ENCODE peak calls at places on chromosomes 2 and 18, in ten cellular contexts. A is NCI-H1417, P is T-cell, V is GM03348, Z is HCEC 1CT, R is transverse colon, I is SK-N-SH, N is H7, Y is endothelial cell, D is EL. W is an unnamed sample.

GRCh38 chr2:72859831-72860262 is 27.4 kb upstream of the SPR start:
- DNase-seq in A (peak), P (peak), V (peak), Z (peak), R (peak), I (peak), N (peak), Y (peak), D (peak), W (peak)

GRCh38 chr18:70423988-70424387 is 135.1 kb downstream of the SOCS6 start:
- DNase-seq in A (no peak), P (no peak), V (peak), Z (no peak), R (peak), I (no peak), N (no peak), Y (no peak), D (no peak), W (peak)

GRCh38 chr2:236177604-236177966 is 9.4 kb upstream of the GBX2 start:
- DNase-seq in A (peak), P (no peak), V (no peak), Z (peak), R (peak), I (peak), N (peak), Y (peak), D (peak), W (no peak)

GRCh38 chr2:201769664-201770373 is 10.9 kb downstream of the ALS2 start:
- DNase-seq in A (no peak), P (no peak), V (peak), Z (no peak), R (no peak), I (peak), N (no peak), Y (no peak), D (peak), W (no peak)

GRCh38 chr2:119598576-119598975 is 54.3 kb downstream of the CFAP221 start:
- DNase-seq in A (peak), P (no peak), V (no peak), Z (no peak), R (no peak), I (peak), N (no peak), Y (no peak), D (no peak), W (no peak)

GRCh38 chr18:39450958-39451357 is 1885.4 kb upstream of the CELF4 start:
- DNase-seq in A (no peak), P (no peak), V (no peak), Z (no peak), R (no peak), I (no peak), N (no peak), Y (no peak), D (no peak), W (no peak)

GRCh38 chr2:192228685-192229084 is 34.0 kb upstream of the TMEFF2 start:
- DNase-seq in A (no peak), P (no peak), V (no peak), Z (peak), R (no peak), I (no peak), N (no peak), Y (no peak), D (peak), W (no peak)

GRCh38 chr2:136235451-136236418 is 117.8 kb upstream of the CXCR4 start:
- DNase-seq in A (no peak), P (no peak), V (no peak), Z (peak), R (no peak), I (no peak), N (no peak), Y (no peak), D (peak), W (no peak)

GRCh38 chr2:166256902-166257301 is 118.8 kb downstream of the SCN9A start:
- DNase-seq in A (no peak), P (no peak), V (no peak), Z (no peak), R (no peak), I (no peak), N (no peak), Y (no peak), D (no peak), W (no peak)

GRCh38 chr2:32841931-32842898 is 104.5 kb upstream of the LTBP1 start:
- DNase-seq in A (no peak), P (no peak), V (no peak), Z (no peak), R (no peak), I (no peak), N (no peak), Y (no peak), D (no peak), W (no peak)

GRCh38 chr2:149448315-149448714 is 117.9 kb downstream of the LYPD6 start:
- DNase-seq in A (no peak), P (no peak), V (no peak), Z (no peak), R (no peak), I (no peak), N (peak), Y (no peak), D (no peak), W (no peak)

GRCh38 chr2:233817305-233817980 is 36.9 kb downstream of the HJURP start:
- DNase-seq in A (no peak), P (no peak), V (no peak), Z (no peak), R (no peak), I (no peak), N (no peak), Y (no peak), D (no peak), W (no peak)

GRCh38 chr2:199987586-199987985 is 32.2 kb downstream of the MAIP1 start:
- DNase-seq in A (no peak), P (no peak), V (no peak), Z (no peak), R (no peak), I (no peak), N (no peak), Y (no peak), D (no peak), W (no peak)

GRCh38 chr2:43812947-43813346 is 25.7 kb downstream of the ABCG5 start:
- DNase-seq in A (peak), P (no peak), V (no peak), Z (no peak), R (no peak), I (no peak), N (no peak), Y (no peak), D (no peak), W (no peak)

GRCh38 chr2:54233832-54234649 is 22.0 kb downstream of the TSPYL6 start:
- DNase-seq in A (no peak), P (no peak), V (no peak), Z (no peak), R (no peak), I (no peak), N (no peak), Y (no peak), D (no peak), W (no peak)

GRCh38 chr2:101900375-101900774 is 91.4 kb upstream of the IL1R2 start:
- DNase-seq in A (no peak), P (no peak), V (no peak), Z (no peak), R (no peak), I (no peak), N (no peak), Y (no peak), D (no peak), W (no peak)

GRCh38 chr18:70535041-70535440 is 246.2 kb downstream of the SOCS6 start:
- DNase-seq in A (no peak), P (no peak), V (no peak), Z (no peak), R (no peak), I (no peak), N (no peak), Y (no peak), D (no peak), W (no peak)

GRCh38 chr2:124145982-124146381 is 120.9 kb downstream of the CNTNAP5 start:
- DNase-seq in A (no peak), P (no peak), V (no peak), Z (no peak), R (no peak), I (no peak), N (no peak), Y (no peak), D (no peak), W (no peak)

GRCh38 chr2:126627623-126628022 is 28.3 kb upstream of the GYPC start:
- DNase-seq in A (no peak), P (no peak), V (no peak), Z (no peak), R (no peak), I (no peak), N (no peak), Y (no peak), D (no peak), W (no peak)

GRCh38 chr2:200765995-200766660 is 45.6 kb upstream of the BZW1 start:
- DNase-seq in A (peak), P (no peak), V (no peak), Z (no peak), R (no peak), I (no peak), N (no peak), Y (no peak), D (no peak), W (no peak)

GRCh38 chr18:60870261-60870966 is 462.8 kb upstream of the CDH20 start:
- DNase-seq in A (no peak), P (no peak), V (no peak), Z (no peak), R (no peak), I (peak), N (no peak), Y (no peak), D (no peak), W (no peak)

GRCh38 chr2:217868911-217869334 is 133.9 kb downstream of the TNS1 start:
- DNase-seq in A (no peak), P (no peak), V (peak), Z (peak), R (no peak), I (no peak), N (no peak), Y (no peak), D (peak), W (no peak)

GRCh38 chr18:4510709-4511108 is 55.6 kb upstream of the DLGAP1 start:
- DNase-seq in A (no peak), P (no peak), V (no peak), Z (no peak), R (no peak), I (peak), N (no peak), Y (no peak), D (no peak), W (no peak)

GRCh38 chr2:33321236-33321731 is 155.2 kb upstream of the RASGRP3 start:
- DNase-seq in A (no peak), P (no peak), V (peak), Z (peak), R (no peak), I (no peak), N (no peak), Y (no peak), D (peak), W (no peak)

GRCh38 chr2:121505005-121505404 is 25.7 kb upstream of the RNU4ATAC start:
- DNase-seq in A (no peak), P (no peak), V (peak), Z (peak), R (no peak), I (no peak), N (no peak), Y (no peak), D (peak), W (no peak)

GRCh38 chr2:109715302-109715937 is 78.7 kb upstream of the RGPD5 start:
- DNase-seq in A (peak), P (no peak), V (no peak), Z (no peak), R (peak), I (no peak), N (no peak), Y (no peak), D (no peak), W (no peak)

GRCh38 chr18:36302676-36303075 is 5.2 kb downstream of the FHOD3 start:
- DNase-seq in A (no peak), P (no peak), V (no peak), Z (peak), R (no peak), I (no peak), N (no peak), Y (no peak), D (peak), W (no peak)

GRCh38 chr2:167420261-167420660 is 532.0 kb downstream of the XIRP2 start:
- DNase-seq in A (no peak), P (no peak), V (no peak), Z (peak), R (no peak), I (no peak), N (no peak), Y (no peak), D (no peak), W (no peak)

GRCh38 chr2:24613154-24613814 is 122.2 kb downstream of the NCOA1 start:
- DNase-seq in A (peak), P (peak), V (peak), Z (peak), R (no peak), I (no peak), N (peak), Y (peak), D (peak), W (no peak)

GRCh38 chr2:240156435-240157146 is 16.1 kb upstream of the OTOS start:
- DNase-seq in A (no peak), P (no peak), V (no peak), Z (no peak), R (no peak), I (no peak), N (peak), Y (no peak), D (no peak), W (no peak)

GRCh38 chr2:121527009-121527682 is 3.5 kb upstream of the RNU4ATAC start:
- DNase-seq in A (no peak), P (no peak), V (no peak), Z (no peak), R (no peak), I (no peak), N (no peak), Y (no peak), D (no peak), W (no peak)

GRCh38 chr2:128734521-128735295 is 416.0 kb upstream of the HS6ST1 start:
- DNase-seq in A (no peak), P (no peak), V (no peak), Z (no peak), R (no peak), I (peak), N (peak), Y (no peak), D (peak), W (no peak)

GRCh38 chr2:32262105-32262504 is 2.6 kb downstream of the NLRC4 start:
- DNase-seq in A (no peak), P (no peak), V (no peak), Z (no peak), R (no peak), I (no peak), N (no peak), Y (no peak), D (no peak), W (no peak)

GRCh38 chr2:234953116-234954031 is 1.6 kb downstream of the SH3BP4 start:
- DNase-seq in A (peak), P (no peak), V (peak), Z (peak), R (no peak), I (no peak), N (peak), Y (no peak), D (peak), W (no peak)

GRCh38 chr2:203859030-203859854 is 8.3 kb upstream of the CTLA4 start:
- DNase-seq in A (no peak), P (no peak), V (no peak), Z (no peak), R (no peak), I (no peak), N (no peak), Y (no peak), D (no peak), W (no peak)

GRCh38 chr2:15594291-15595256 is 2.9 kb downstream of the DDX1 start:
- DNase-seq in A (no peak), P (no peak), V (no peak), Z (no peak), R (no peak), I (no peak), N (no peak), Y (no peak), D (no peak), W (no peak)

GRCh38 chr2:230905448-230906430 is 19.3 kb downstream of the GPR55 start:
- DNase-seq in A (no peak), P (peak), V (no peak), Z (no peak), R (no peak), I (no peak), N (peak), Y (no peak), D (no peak), W (no peak)

GRCh38 chr18:13019301-13019700 is 28.1 kb downstream of the CEP192 start:
- DNase-seq in A (no peak), P (no peak), V (no peak), Z (peak), R (no peak), I (no peak), N (no peak), Y (no peak), D (no peak), W (no peak)

GRCh38 chr2:64410673-64411072 is 43.3 kb upstream of the LGALSL start:
- DNase-seq in A (peak), P (no peak), V (no peak), Z (no peak), R (no peak), I (no peak), N (no peak), Y (no peak), D (no peak), W (no peak)